ENCODE peak calls at places on chromosomes 3 and 15, in four cellular contexts. One of them, this sample, is unnamed.

GRCh38 chr3:180359381-180360279 is 242.3 kb upstream of the TTC14 start:
- DNase-seq in uterus: no peak
- DNase-seq in dorsolateral prefrontal cortex: no peak
- DNase-seq in A673: no peak
- DNase-seq in this sample: no peak

GRCh38 chr3:10312391-10312790 is 8.5 kb downstream of the SEC13 start:
- DNase-seq in dorsolateral prefrontal cortex: no peak
- DNase-seq in uterus: no peak
- DNase-seq in A673: no peak
- DNase-seq in this sample: no peak

GRCh38 chr3:44885618-44886017 is 11.2 kb downstream of the TGM4 start:
- DNase-seq in A673: peak
- DNase-seq in uterus: no peak
- DNase-seq in dorsolateral prefrontal cortex: no peak
- DNase-seq in this sample: peak

GRCh38 chr3:171193693-171194092 is 167.2 kb upstream of the SLC2A2 start:
- DNase-seq in uterus: no peak
- DNase-seq in A673: no peak
- DNase-seq in dorsolateral prefrontal cortex: no peak
- DNase-seq in this sample: no peak

GRCh38 chr3:58094657-58095056 is 86.4 kb downstream of the FLNB start:
- DNase-seq in dorsolateral prefrontal cortex: no peak
- DNase-seq in A673: no peak
- DNase-seq in uterus: no peak
- DNase-seq in this sample: no peak

GRCh38 chr15:40087991-40088928 is 20.4 kb downstream of the BMF start:
- DNase-seq in A673: no peak
- DNase-seq in dorsolateral prefrontal cortex: peak
- DNase-seq in uterus: peak
- DNase-seq in this sample: no peak

GRCh38 chr15:40279437-40280141 is 3.3 kb downstream of the ANKRD63 start:
- DNase-seq in A673: peak
- DNase-seq in dorsolateral prefrontal cortex: peak
- DNase-seq in uterus: peak
- DNase-seq in this sample: peak

GRCh38 chr3:69283496-69283895 is 102.4 kb downstream of the FRMD4B start:
- DNase-seq in uterus: no peak
- DNase-seq in A673: no peak
- DNase-seq in dorsolateral prefrontal cortex: no peak
- DNase-seq in this sample: no peak

GRCh38 chr3:170038434-170039110 is 777 bp downstream of the GPR160 start:
- DNase-seq in uterus: no peak
- DNase-seq in dorsolateral prefrontal cortex: no peak
- DNase-seq in A673: peak
- DNase-seq in this sample: no peak

GRCh38 chr3:186985713-186986364 is 55.5 kb downstream of the ST6GAL1 start:
- DNase-seq in uterus: no peak
- DNase-seq in dorsolateral prefrontal cortex: no peak
- DNase-seq in A673: peak
- DNase-seq in this sample: no peak

GRCh38 chr15:41899854-41900442 is 6.1 kb upstream of the SPTBN5 start:
- DNase-seq in dorsolateral prefrontal cortex: no peak
- DNase-seq in A673: no peak
- DNase-seq in uterus: no peak
- DNase-seq in this sample: no peak

GRCh38 chr3:106765342-106765741 is 611.9 kb upstream of the CCDC54 start:
- DNase-seq in dorsolateral prefrontal cortex: no peak
- DNase-seq in uterus: no peak
- DNase-seq in A673: no peak
- DNase-seq in this sample: peak

GRCh38 chr3:45056608-45057301 is 30.7 kb downstream of the CLEC3B start:
- DNase-seq in A673: peak
- DNase-seq in dorsolateral prefrontal cortex: no peak
- DNase-seq in uterus: no peak
- DNase-seq in this sample: no peak

GRCh38 chr3:100274361-100274760 is 13.6 kb downstream of the TBC1D23 start:
- DNase-seq in uterus: no peak
- DNase-seq in dorsolateral prefrontal cortex: no peak
- DNase-seq in A673: no peak
- DNase-seq in this sample: no peak

GRCh38 chr15:46275701-46276100 is 640.9 kb downstream of the SQOR start:
- DNase-seq in dorsolateral prefrontal cortex: no peak
- DNase-seq in A673: no peak
- DNase-seq in uterus: no peak
- DNase-seq in this sample: no peak

GRCh38 chr15:67550522-67550921 is 8.0 kb downstream of the MAP2K5 start:
- DNase-seq in dorsolateral prefrontal cortex: no peak
- DNase-seq in A673: peak
- DNase-seq in uterus: no peak
- DNase-seq in this sample: no peak

GRCh38 chr15:30791239-30791638 is 112.5 kb upstream of the FAN1 start:
- DNase-seq in uterus: no peak
- DNase-seq in A673: peak
- DNase-seq in dorsolateral prefrontal cortex: no peak
- DNase-seq in this sample: no peak

GRCh38 chr15:74709892-74710291 is 14.1 kb upstream of the EDC3 start:
- DNase-seq in A673: no peak
- DNase-seq in uterus: no peak
- DNase-seq in dorsolateral prefrontal cortex: no peak
- DNase-seq in this sample: no peak

GRCh38 chr3:21979706-21980105 is 228.7 kb upstream of the ZNF385D start:
- DNase-seq in uterus: no peak
- DNase-seq in dorsolateral prefrontal cortex: no peak
- DNase-seq in A673: no peak
- DNase-seq in this sample: no peak

GRCh38 chr15:78101423-78102105 is 9.2 kb downstream of the SH2D7 start:
- DNase-seq in uterus: no peak
- DNase-seq in dorsolateral prefrontal cortex: no peak
- DNase-seq in A673: no peak
- DNase-seq in this sample: no peak

GRCh38 chr3:102360211-102360610 is 74.6 kb upstream of the ZPLD1 start:
- DNase-seq in dorsolateral prefrontal cortex: no peak
- DNase-seq in uterus: no peak
- DNase-seq in A673: no peak
- DNase-seq in this sample: no peak

GRCh38 chr3:38711321-38711720 is 61.8 kb upstream of the SCN5A start:
- DNase-seq in A673: no peak
- DNase-seq in dorsolateral prefrontal cortex: no peak
- DNase-seq in uterus: no peak
- DNase-seq in this sample: no peak

GRCh38 chr3:177946515-177946914 is 589.7 kb upstream of the KCNMB2 start:
- DNase-seq in A673: no peak
- DNase-seq in dorsolateral prefrontal cortex: no peak
- DNase-seq in uterus: no peak
- DNase-seq in this sample: no peak

GRCh38 chr3:179148446-179149238 is 485 bp downstream of the PIK3CA start:
- DNase-seq in dorsolateral prefrontal cortex: peak
- DNase-seq in A673: peak
- DNase-seq in uterus: peak
- DNase-seq in this sample: peak

GRCh38 chr3:188310270-188310710 is 156.3 kb downstream of the LPP start:
- DNase-seq in dorsolateral prefrontal cortex: no peak
- DNase-seq in uterus: no peak
- DNase-seq in A673: no peak
- DNase-seq in this sample: no peak

GRCh38 chr3:13544293-13544831 is 4.6 kb upstream of the FBLN2 start:
- DNase-seq in A673: no peak
- DNase-seq in dorsolateral prefrontal cortex: no peak
- DNase-seq in uterus: no peak
- DNase-seq in this sample: no peak

GRCh38 chr3:72697717-72698116 is 150.5 kb downstream of the SHQ1 start:
- DNase-seq in A673: no peak
- DNase-seq in dorsolateral prefrontal cortex: no peak
- DNase-seq in uterus: no peak
- DNase-seq in this sample: no peak

GRCh38 chr3:72699631-72700030 is 148.6 kb downstream of the SHQ1 start:
- DNase-seq in dorsolateral prefrontal cortex: no peak
- DNase-seq in uterus: no peak
- DNase-seq in A673: peak
- DNase-seq in this sample: no peak

GRCh38 chr3:72702390-72702789 is 145.9 kb downstream of the SHQ1 start:
- DNase-seq in uterus: no peak
- DNase-seq in dorsolateral prefrontal cortex: no peak
- DNase-seq in A673: no peak
- DNase-seq in this sample: no peak

GRCh38 chr3:72698154-72698917 is 149.9 kb downstream of the SHQ1 start:
- DNase-seq in A673: peak
- DNase-seq in uterus: no peak
- DNase-seq in dorsolateral prefrontal cortex: no peak
- DNase-seq in this sample: peak

GRCh38 chr3:72700106-72700505 is 148.1 kb downstream of the SHQ1 start:
- DNase-seq in dorsolateral prefrontal cortex: no peak
- DNase-seq in uterus: no peak
- DNase-seq in A673: no peak
- DNase-seq in this sample: no peak
- H3K27ac ChIP-seq in dorsolateral prefrontal cortex: no peak
- H3K27ac ChIP-seq in uterus: no peak
- H3K27ac ChIP-seq in A673: no peak
- H3K27ac ChIP-seq in this sample: no peak

GRCh38 chr3:134253475-134254231 is 3.0 kb upstream of the RYK start:
- DNase-seq in dorsolateral prefrontal cortex: no peak
- DNase-seq in uterus: no peak
- DNase-seq in A673: no peak
- DNase-seq in this sample: no peak
- H3K4me3 ChIP-seq in dorsolateral prefrontal cortex: no peak
- H3K4me3 ChIP-seq in uterus: no peak
- H3K4me3 ChIP-seq in A673: no peak
- H3K4me3 ChIP-seq in this sample: no peak

DNA sequence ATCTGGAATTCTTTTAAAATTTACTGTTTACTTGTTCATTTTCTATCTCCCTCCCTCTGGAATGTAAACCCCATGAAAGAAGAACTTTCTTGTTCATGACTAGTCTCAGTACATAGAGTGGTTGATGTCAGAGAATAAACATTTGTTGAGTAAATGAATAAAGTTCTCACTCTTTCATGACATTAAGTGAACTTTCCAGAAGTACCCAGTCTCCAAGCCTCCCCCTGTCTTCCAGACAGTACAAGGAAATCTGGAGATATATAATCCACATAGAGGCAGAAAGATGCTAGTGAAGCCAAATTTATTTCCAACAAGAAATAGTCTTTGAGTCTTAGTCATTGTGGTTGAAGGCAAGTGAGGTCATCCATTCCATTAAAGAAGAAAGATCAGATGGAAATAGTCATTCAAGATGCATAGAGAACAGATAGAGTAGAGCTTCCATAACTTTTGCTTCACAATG is 71.5 kb upstream of the GALNT15 start:
- DNase-seq in uterus: no peak
- DNase-seq in A673: no peak
- DNase-seq in dorsolateral prefrontal cortex: no peak
- DNase-seq in this sample: peak
- H3K27ac ChIP-seq in uterus: no peak
- H3K27ac ChIP-seq in A673: no peak
- H3K27ac ChIP-seq in dorsolateral prefrontal cortex: no peak
- H3K27ac ChIP-seq in this sample: peak

DNA sequence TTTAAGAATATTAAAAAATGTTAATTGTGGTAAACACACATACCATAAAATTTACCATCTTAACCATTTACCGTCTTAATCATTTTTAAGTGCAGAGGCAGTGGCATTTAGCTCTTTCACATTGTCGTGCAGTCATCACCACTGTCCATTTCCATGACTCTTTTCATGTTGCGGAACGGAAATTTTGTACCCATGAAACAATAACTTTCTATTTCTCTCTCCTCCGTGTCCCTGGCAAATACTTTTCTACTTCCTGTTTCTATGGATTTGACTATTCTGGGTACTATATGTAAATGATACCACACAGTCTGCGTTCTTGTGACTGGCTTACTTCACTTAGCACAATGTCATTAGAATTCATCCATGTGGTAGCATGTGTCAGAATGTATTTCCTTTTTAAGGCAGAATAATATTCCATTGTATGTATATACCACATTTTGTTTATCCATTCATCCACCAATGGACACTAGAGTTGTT is 27.9 kb downstream of the AKAP13 start:
- DNase-seq in A673: no peak
- DNase-seq in dorsolateral prefrontal cortex: no peak
- DNase-seq in uterus: no peak
- DNase-seq in this sample: no peak
- H3K4me3 ChIP-seq in A673: no peak
- H3K4me3 ChIP-seq in dorsolateral prefrontal cortex: no peak
- H3K4me3 ChIP-seq in uterus: no peak
- H3K4me3 ChIP-seq in this sample: no peak

DNA sequence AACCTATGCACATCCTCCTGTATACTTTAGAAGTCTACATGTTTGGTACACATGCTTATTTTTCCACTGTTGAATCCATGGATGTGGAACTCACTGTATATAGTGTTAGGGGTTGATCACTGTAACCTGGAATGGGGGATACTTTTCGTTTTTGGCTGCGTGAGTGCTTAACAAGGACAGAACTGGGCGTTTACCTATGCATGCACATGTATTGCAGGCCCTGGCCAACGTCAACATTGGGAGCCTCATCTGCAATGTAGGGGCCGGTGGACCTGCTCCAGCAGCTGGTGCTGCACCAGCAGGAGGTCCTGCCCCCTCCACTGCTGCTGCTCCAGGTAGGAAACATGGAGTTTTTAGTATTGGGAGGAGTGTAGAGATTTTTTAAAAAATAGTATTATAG is 2.3 kb downstream of the RPLP1 start:
- DNase-seq in dorsolateral prefrontal cortex: no peak
- DNase-seq in A673: no peak
- DNase-seq in uterus: no peak
- DNase-seq in this sample: no peak
- H3K27ac ChIP-seq in dorsolateral prefrontal cortex: no peak
- H3K27ac ChIP-seq in A673: no peak
- H3K27ac ChIP-seq in uterus: no peak
- H3K27ac ChIP-seq in this sample: no peak

DNA sequence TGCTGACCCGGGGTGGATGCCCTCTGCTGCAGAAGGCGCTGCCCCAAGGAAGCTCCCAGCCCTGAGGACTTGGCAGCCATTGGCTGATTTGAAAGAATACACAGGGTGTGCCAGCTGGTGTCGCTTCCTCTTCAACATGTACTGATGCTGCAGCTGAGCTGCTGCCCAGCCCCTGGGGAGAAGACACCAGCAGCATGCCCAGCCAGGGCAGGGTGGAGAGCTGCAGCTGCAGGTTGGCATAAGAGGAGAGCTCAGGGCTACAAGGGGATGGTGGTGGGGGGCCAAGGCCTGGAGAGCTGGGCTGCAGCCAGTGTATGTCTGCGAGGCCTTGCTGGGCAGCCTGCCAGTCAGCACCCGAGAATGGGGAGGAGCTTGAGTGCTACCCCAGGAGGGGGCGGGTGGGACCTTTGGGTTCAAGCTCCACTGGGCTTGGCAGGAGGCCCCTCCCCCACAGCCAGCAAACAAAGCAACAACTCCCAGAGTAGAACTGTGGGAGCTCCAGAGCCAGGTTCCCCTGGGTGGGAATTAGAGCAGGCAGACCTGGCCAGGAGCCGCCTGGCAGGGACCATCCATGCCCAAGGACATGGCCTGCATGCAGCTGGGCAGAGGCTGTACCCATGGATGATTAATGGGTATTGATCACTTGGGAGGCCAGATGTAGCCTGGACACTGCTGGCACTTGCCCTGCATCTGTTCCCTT is 9.2 kb upstream of the SEMA4B start:
- DNase-seq in dorsolateral prefrontal cortex: peak
- DNase-seq in A673: peak
- DNase-seq in uterus: peak
- DNase-seq in this sample: peak
- H3K4me3 ChIP-seq in dorsolateral prefrontal cortex: peak
- H3K4me3 ChIP-seq in A673: no peak
- H3K4me3 ChIP-seq in uterus: no peak
- H3K4me3 ChIP-seq in this sample: no peak

GRCh38 chr15:25691544-25692430 is 171.3 kb downstream of the ATP10A start:
- DNase-seq in uterus: no peak
- DNase-seq in A673: no peak
- DNase-seq in dorsolateral prefrontal cortex: no peak
- DNase-seq in this sample: no peak
- H3K27ac ChIP-seq in uterus: no peak
- H3K27ac ChIP-seq in A673: no peak
- H3K27ac ChIP-seq in dorsolateral prefrontal cortex: peak
- H3K27ac ChIP-seq in this sample: no peak

This sample was measured in SJSA1.